ENCODE peak calls at places on chromosomes 3 and 15, in five cellular contexts. M is heart right ventricle, G is stomach, B is tibial nerve, K is adrenal gland. L is an unnamed sample.

GRCh38 chr3:13021141-13021933 is 51.9 kb downstream of the IQSEC1 start:
- DNase-seq in M (peak; percentile 57), G (peak; percentile 60), B (no peak), K (peak; percentile 64), L (no peak)

GRCh38 chr15:101439285-101439919 is 50.1 kb downstream of the PCSK6 start:
- DNase-seq in M (no peak), G (peak; percentile 26), B (no peak), K (no peak), L (no peak)

GRCh38 chr15:31560643-31561042 is 234.0 kb downstream of the KLF13 start:
- DNase-seq in M (no peak), G (no peak), B (no peak), K (no peak), L (no peak)

GRCh38 chr3:169556349-169556870 is 107.1 kb downstream of the MECOM start:
- DNase-seq in M (no peak), G (no peak), B (no peak), K (no peak), L (no peak)

GRCh38 chr15:69848551-69849231 is 249.0 kb downstream of the TLE3 start:
- DNase-seq in M (no peak), G (no peak), B (no peak), K (no peak), L (no peak)

GRCh38 chr3:11245276-11245675 is 26.9 kb upstream of the ATG7 start:
- DNase-seq in M (no peak), G (no peak), B (no peak), K (no peak), L (no peak)

GRCh38 chr15:86854186-86854585 is 774.5 kb downstream of the AGBL1 start:
- DNase-seq in M (no peak), G (no peak), B (no peak), K (no peak), L (peak; percentile 15)

GRCh38 chr3:13715167-13715954 is 164.5 kb downstream of the WNT7A start:
- DNase-seq in M (no peak), G (peak; percentile 3), B (no peak), K (no peak), L (no peak)

GRCh38 chr15:49036650-49037545 is 9.3 kb downstream of the SECISBP2L start:
- DNase-seq in M (no peak), G (no peak), B (no peak), K (no peak), L (no peak)

GRCh38 chr3:109532257-109533216 is 195.2 kb upstream of the DPPA4 start:
- DNase-seq in M (no peak), G (peak; percentile 33), B (no peak), K (peak; percentile 68), L (peak; percentile 22)

GRCh38 chr3:139460096-139460495 is 16.2 kb downstream of the RBP2 start:
- DNase-seq in M (no peak), G (no peak), B (no peak), K (no peak), L (no peak)

GRCh38 chr15:72341361-72341760 is 21.4 kb upstream of the CELF6 start:
- DNase-seq in M (no peak), G (no peak), B (no peak), K (no peak), L (no peak)

GRCh38 chr3:119663885-119664284 is 3.5 kb upstream of the POPDC2 start:
- DNase-seq in M (no peak), G (no peak), B (no peak), K (no peak), L (no peak)

GRCh38 chr3:179760944-179761343 is 108.1 kb downstream of the USP13 start:
- DNase-seq in M (no peak), G (no peak), B (no peak), K (peak; percentile 79), L (no peak)

GRCh38 chr3:133570139-133570936 is 3.1 kb upstream of the CDV3 start:
- DNase-seq in M (no peak), G (peak; percentile 34), B (no peak), K (no peak), L (no peak)

GRCh38 chr15:36066757-36067156 is 512.7 kb upstream of the CDIN1 start:
- DNase-seq in M (no peak), G (no peak), B (no peak), K (no peak), L (peak; percentile 86)

GRCh38 chr3:184596886-184597575 is 35.4 kb downstream of the EPHB3 start:
- DNase-seq in M (no peak), G (no peak), B (no peak), K (no peak), L (no peak)

GRCh38 chr3:184594386-184595035 is 32.9 kb downstream of the EPHB3 start:
- DNase-seq in M (no peak), G (no peak), B (no peak), K (no peak), L (no peak)

GRCh38 chr3:184596233-184596632 is 34.6 kb downstream of the EPHB3 start:
- DNase-seq in M (no peak), G (no peak), B (no peak), K (no peak), L (no peak)

GRCh38 chr3:184593923-184594303 is 32.3 kb downstream of the EPHB3 start:
- DNase-seq in M (no peak), G (no peak), B (no peak), K (no peak), L (no peak)

DNA sequence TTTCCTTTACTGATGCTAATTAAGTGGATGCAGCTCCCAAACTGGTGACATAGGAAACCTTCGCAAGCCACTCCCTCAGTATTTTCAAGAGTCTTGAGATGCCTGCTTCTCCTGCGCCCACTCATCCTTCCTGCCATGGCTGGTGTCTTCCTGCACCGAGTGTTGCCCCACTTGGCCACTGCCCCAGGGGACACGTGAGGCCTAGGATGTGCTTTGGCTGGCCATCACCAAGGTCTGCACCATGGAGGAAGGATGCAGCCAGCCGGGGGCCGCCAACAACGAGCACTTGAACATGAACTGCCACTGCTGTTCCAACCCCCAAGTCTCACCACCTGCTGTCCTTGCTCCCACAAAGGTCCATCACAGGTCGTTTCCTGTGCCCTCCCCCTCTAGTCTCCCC is 34.1 kb downstream of the EPHB3 start:
- DNase-seq in M (no peak), G (no peak), B (no peak), K (no peak), L (peak; percentile 15)
- H3K4me1 ChIP-seq in M (peaks cover 34% of the 10 kb centered on the region), G (peaks cover 10% of the 10 kb centered on the region), B (peaks cover 57% of the 10 kb centered on the region), K (peaks cover 14% of the 10 kb centered on the region), L (peaks cover 4% of the 10 kb centered on the region)

DNA sequence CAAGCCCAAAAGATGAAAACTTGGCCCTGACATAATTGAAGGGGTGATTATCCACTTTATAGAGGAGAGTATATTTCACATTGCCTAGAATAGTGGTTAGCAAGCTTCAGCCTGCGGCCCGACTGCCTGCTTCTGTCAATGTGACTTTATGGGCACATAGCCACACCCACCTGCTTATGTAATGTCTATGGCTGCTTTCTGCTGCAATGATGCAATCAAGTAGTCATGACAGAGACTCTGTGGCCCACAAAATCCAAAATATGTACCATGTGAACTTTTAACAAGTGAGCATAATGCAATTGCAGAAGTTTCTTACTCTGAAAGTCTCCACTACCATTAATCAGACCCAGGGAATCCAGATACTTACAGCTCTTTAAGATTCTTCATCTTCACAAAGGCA is 103.1 kb downstream of the LRIG1 start:
- DNase-seq in M (no peak), G (no peak), B (no peak), K (no peak), L (no peak)
- H3K4me1 ChIP-seq in M (peaks cover 45% of the 10 kb centered on the region), G (peaks cover 26% of the 10 kb centered on the region), B (peaks cover 26% of the 10 kb centered on the region), K (no peaks in the 10 kb centered on the region), L (peaks cover 8% of the 10 kb centered on the region)

GRCh38 chr3:129556890-129557736 is 14.1 kb downstream of the H1-8 start:
- DNase-seq in M (no peak), G (no peak), B (no peak), K (no peak), L (peak; percentile 73)
- H3K4me1 ChIP-seq in M (peaks cover 95% of the 10 kb centered on the region), G (peaks cover 50% of the 10 kb centered on the region), B (peaks cover 86% of the 10 kb centered on the region), K (peaks cover 58% of the 10 kb centered on the region), L (peaks cover 23% of the 10 kb centered on the region)

DNA sequence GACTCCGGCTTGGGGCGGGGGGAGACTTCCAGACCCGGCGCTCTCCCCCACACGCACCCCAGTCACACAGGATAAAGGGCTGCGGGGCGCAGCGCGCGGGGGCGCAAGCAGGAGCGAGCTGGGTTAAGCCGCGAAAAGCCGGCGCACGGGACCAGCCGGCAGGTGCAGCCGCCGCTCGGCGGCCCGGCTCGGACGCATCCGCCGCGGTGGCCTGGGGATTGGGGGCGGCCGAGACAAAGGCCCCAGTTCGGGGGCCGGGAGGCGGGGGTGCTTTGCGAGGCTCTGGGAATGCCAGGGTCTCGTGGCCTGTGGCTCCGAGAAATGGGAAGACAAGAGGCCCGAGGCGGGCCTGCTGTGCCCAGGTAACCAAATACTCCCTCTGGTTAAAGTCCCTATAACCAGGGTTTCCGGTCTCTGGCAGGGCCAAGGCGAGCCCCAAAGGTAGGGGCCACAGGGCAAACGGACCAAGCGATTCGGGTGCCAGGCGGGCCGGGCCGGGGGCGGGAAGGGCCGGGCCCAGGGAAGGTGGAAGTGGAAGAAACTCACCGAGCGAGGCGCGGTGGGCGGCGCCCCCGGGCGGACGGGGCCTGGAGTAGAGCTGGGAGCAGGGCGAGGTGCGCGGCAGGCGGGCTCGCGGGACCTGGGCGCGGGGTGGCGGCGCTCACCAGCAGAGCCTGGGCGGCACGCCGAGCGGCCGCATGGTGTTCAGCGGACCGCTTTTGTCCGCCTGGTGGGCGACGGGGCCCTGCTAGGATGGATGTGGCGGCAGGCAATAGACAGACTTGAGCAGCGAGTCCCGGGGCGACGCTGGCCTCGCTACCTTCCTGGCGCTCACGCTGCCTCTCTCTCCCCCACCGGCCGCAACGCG is at the start of gene GATA2:
- DNase-seq in M (no peak), G (no peak), B (no peak), K (peak; percentile 20), L (peak; percentile 66)
- H3K4me1 ChIP-seq in M (peaks cover 58% of the 10 kb centered on the region), G (peaks cover 59% of the 10 kb centered on the region), B (peaks cover 51% of the 10 kb centered on the region), K (peaks cover 39% of the 10 kb centered on the region), L (no peaks in the 10 kb centered on the region)

DNA sequence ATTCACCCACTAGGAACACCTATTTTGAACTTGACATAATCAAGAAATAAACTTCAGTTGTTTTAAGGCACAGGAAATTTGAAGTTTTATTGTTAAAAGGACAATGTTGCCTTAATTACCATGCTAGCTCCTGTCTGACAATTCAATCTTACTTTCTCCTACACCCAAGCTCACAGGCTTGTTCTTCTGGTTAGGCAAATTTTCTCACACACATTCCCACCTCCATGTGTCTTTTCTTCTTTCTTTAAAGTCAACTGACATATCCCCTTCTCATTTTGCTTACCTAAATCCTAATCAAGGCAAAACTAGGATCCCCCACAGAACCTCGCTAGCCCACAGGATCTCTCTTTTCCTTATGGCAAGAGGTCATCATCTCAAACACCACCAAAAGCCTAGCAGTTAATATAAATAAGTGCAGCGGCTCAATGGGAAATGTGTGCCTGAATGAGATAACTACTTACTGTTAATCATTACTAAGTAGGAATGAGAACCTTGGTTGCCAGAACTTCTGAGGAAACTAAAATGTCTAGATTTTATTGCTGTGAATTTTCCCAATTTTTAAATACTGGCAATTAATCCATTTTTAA is 189.3 kb downstream of the PLCH1 start:
- DNase-seq in M (no peak), G (no peak), B (no peak), K (no peak), L (no peak)
- H3K4me1 ChIP-seq in M (no peaks in the 10 kb centered on the region), G (peaks cover 11% of the 10 kb centered on the region), B (no peaks in the 10 kb centered on the region), K (no peaks in the 10 kb centered on the region), L (no peaks in the 10 kb centered on the region)

GRCh38 chr15:74415966-74416916 is 17.5 kb downstream of the SEMA7A start:
- DNase-seq in M (no peak), G (no peak), B (no peak), K (no peak), L (no peak)

GRCh38 chr15:74417670-74418069 is 16.1 kb downstream of the SEMA7A start:
- DNase-seq in M (no peak), G (no peak), B (no peak), K (no peak), L (peak; percentile 29)

GRCh38 chr15:74419432-74419831 is 14.3 kb downstream of the SEMA7A start:
- DNase-seq in M (no peak), G (no peak), B (no peak), K (no peak), L (no peak)

GRCh38 chr15:74418575-74419338 is 15.0 kb downstream of the SEMA7A start:
- DNase-seq in M (no peak), G (no peak), B (no peak), K (no peak), L (peak; percentile 17)

GRCh38 chr15:74417230-74417629 is 16.5 kb downstream of the SEMA7A start:
- DNase-seq in M (peak; percentile 33), G (no peak), B (no peak), K (no peak), L (no peak)
- H3K4me1 ChIP-seq in M (peaks cover 24% of the 10 kb centered on the region), G (no peaks in the 10 kb centered on the region), B (peaks cover 69% of the 10 kb centered on the region), K (peaks cover 22% of the 10 kb centered on the region), L (peaks cover 2% of the 10 kb centered on the region)